ENCODE peak calls at places on chromosomes 1 and 21, in seven cellular contexts. One of them, this sample, is unnamed.

GRCh38 chr1:18360251-18360650 is 120.5 kb upstream of the KLHDC7A start:
- DNase-seq in left lung: no peak
- DNase-seq in IMR-90: no peak
- DNase-seq in foreskin fibroblast: no peak
- DNase-seq in A549: no peak
- DNase-seq in heart right ventricle: no peak
- DNase-seq in ovary: no peak
- DNase-seq in this sample: no peak

GRCh38 chr21:41923641-41924342 is 30.0 kb downstream of the C2CD2 start:
- DNase-seq in heart right ventricle: peak; percentile 42
- DNase-seq in left lung: no peak
- DNase-seq in ovary: peak; percentile 65
- DNase-seq in A549: no peak
- DNase-seq in IMR-90: peak; percentile 47
- DNase-seq in foreskin fibroblast: no peak
- DNase-seq in this sample: no peak

GRCh38 chr1:39003787-39004186 is 12.7 kb downstream of the AKIRIN1 start:
- DNase-seq in ovary: no peak
- DNase-seq in A549: no peak
- DNase-seq in IMR-90: peak; percentile 33
- DNase-seq in heart right ventricle: no peak
- DNase-seq in left lung: no peak
- DNase-seq in foreskin fibroblast: no peak
- DNase-seq in this sample: no peak

GRCh38 chr1:4079815-4080214 is 179.7 kb upstream of the C1orf174 start:
- DNase-seq in foreskin fibroblast: no peak
- DNase-seq in IMR-90: no peak
- DNase-seq in ovary: no peak
- DNase-seq in A549: no peak
- DNase-seq in left lung: no peak
- DNase-seq in heart right ventricle: no peak
- DNase-seq in this sample: no peak

GRCh38 chr1:17700363-17700762 is 54.8 kb upstream of the ACTL8 start:
- DNase-seq in left lung: no peak
- DNase-seq in heart right ventricle: no peak
- DNase-seq in IMR-90: no peak
- DNase-seq in A549: no peak
- DNase-seq in ovary: no peak
- DNase-seq in foreskin fibroblast: no peak
- DNase-seq in this sample: no peak

GRCh38 chr1:3399732-3400131 is 54.7 kb upstream of the ARHGEF16 start:
- DNase-seq in heart right ventricle: no peak
- DNase-seq in foreskin fibroblast: no peak
- DNase-seq in ovary: no peak
- DNase-seq in A549: no peak
- DNase-seq in left lung: no peak
- DNase-seq in IMR-90: no peak
- DNase-seq in this sample: peak; percentile 10

GRCh38 chr1:170533331-170533730 is 1.4 kb downstream of the GORAB start:
- DNase-seq in left lung: no peak
- DNase-seq in ovary: no peak
- DNase-seq in foreskin fibroblast: peak; percentile 71
- DNase-seq in IMR-90: peak; percentile 70
- DNase-seq in heart right ventricle: no peak
- DNase-seq in A549: no peak
- DNase-seq in this sample: peak; percentile 84

GRCh38 chr1:197320991-197321531 is 53.0 kb downstream of the CRB1 start:
- DNase-seq in left lung: no peak
- DNase-seq in A549: peak; percentile 68
- DNase-seq in IMR-90: peak; percentile 4
- DNase-seq in heart right ventricle: no peak
- DNase-seq in foreskin fibroblast: peak; percentile 12
- DNase-seq in ovary: peak; percentile 31
- DNase-seq in this sample: peak; percentile 25

GRCh38 chr1:221741364-221741970 is 422 bp downstream of the DUSP10 start:
- DNase-seq in left lung: peak; percentile 71
- DNase-seq in foreskin fibroblast: no peak
- DNase-seq in IMR-90: peak; percentile 46
- DNase-seq in heart right ventricle: no peak
- DNase-seq in A549: no peak
- DNase-seq in ovary: peak; percentile 50
- DNase-seq in this sample: no peak

GRCh38 chr1:82386365-82387069 is 585.8 kb downstream of the ADGRL2 start:
- DNase-seq in left lung: no peak
- DNase-seq in heart right ventricle: no peak
- DNase-seq in ovary: no peak
- DNase-seq in foreskin fibroblast: no peak
- DNase-seq in IMR-90: no peak
- DNase-seq in A549: no peak
- DNase-seq in this sample: no peak

DNA sequence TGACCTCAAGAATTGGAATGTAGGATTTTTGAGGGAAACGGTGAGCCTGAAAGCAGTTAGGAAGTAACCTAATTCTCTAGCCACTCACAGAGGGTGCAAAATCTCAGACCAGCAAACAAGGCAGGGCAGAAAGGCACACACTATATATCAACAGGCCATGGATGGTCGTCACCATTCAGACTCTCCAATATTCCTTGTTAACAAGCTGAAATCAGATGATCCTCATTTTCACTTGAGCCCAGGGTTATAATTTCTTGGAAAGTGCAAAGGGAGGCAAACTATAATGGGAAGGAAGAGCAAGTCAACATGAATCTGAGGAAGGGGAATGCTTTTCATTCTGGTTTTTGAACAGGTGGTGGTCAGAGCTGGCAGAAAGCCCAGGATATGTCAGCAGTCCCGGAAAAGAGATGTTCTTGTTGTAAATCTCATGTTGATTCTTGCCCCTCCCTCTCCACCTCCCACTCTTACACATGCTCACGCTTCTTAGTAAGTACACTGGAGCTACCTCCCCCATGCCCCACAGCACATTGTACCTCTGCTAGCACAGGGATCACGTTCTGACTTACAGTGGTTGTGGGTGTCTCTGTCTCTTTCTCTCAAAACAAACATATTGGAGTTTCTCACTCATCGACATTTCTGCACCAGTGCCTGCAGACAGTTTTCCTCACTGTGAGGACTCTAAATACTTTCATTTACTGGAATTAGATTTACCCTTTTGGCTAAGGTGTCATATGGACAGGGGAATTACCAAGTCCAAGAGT is 77.7 kb downstream of the XCL2 start:
- DNase-seq in ovary: no peak
- DNase-seq in left lung: no peak
- DNase-seq in heart right ventricle: no peak
- DNase-seq in foreskin fibroblast: peak; percentile 50
- DNase-seq in IMR-90: peak; percentile 46
- DNase-seq in A549: no peak
- DNase-seq in this sample: no peak
- H3K4me3 ChIP-seq in ovary: no peak overlapping the region
- H3K4me3 ChIP-seq in left lung: no peak overlapping the region
- H3K4me3 ChIP-seq in heart right ventricle: no peak overlapping the region
- H3K4me3 ChIP-seq in foreskin fibroblast: no peak overlapping the region
- H3K4me3 ChIP-seq in IMR-90: no peak overlapping the region
- H3K4me3 ChIP-seq in A549: no peak overlapping the region
- H3K4me3 ChIP-seq in this sample: no peak overlapping the region

GRCh38 chr1:116763787-116764465 is 9.7 kb downstream of the CD2 start:
- DNase-seq in IMR-90: no peak
- DNase-seq in left lung: no peak
- DNase-seq in heart right ventricle: no peak
- DNase-seq in ovary: no peak
- DNase-seq in foreskin fibroblast: no peak
- DNase-seq in A549: peak; percentile 8
- DNase-seq in this sample: no peak

GRCh38 chr1:116765962-116766361 is 11.7 kb downstream of the CD2 start:
- DNase-seq in foreskin fibroblast: peak; percentile 53
- DNase-seq in left lung: no peak
- DNase-seq in ovary: no peak
- DNase-seq in IMR-90: no peak
- DNase-seq in heart right ventricle: no peak
- DNase-seq in A549: no peak
- DNase-seq in this sample: peak; percentile 14

GRCh38 chr1:116763116-116763786 is 9.0 kb downstream of the CD2 start:
- DNase-seq in IMR-90: no peak
- DNase-seq in A549: no peak
- DNase-seq in foreskin fibroblast: no peak
- DNase-seq in left lung: no peak
- DNase-seq in heart right ventricle: no peak
- DNase-seq in ovary: no peak
- DNase-seq in this sample: no peak

GRCh38 chr1:116764906-116765862 is 11.0 kb downstream of the CD2 start:
- DNase-seq in ovary: no peak
- DNase-seq in left lung: peak; percentile 46
- DNase-seq in heart right ventricle: no peak
- DNase-seq in IMR-90: no peak
- DNase-seq in A549: no peak
- DNase-seq in foreskin fibroblast: no peak
- DNase-seq in this sample: no peak

DNA sequence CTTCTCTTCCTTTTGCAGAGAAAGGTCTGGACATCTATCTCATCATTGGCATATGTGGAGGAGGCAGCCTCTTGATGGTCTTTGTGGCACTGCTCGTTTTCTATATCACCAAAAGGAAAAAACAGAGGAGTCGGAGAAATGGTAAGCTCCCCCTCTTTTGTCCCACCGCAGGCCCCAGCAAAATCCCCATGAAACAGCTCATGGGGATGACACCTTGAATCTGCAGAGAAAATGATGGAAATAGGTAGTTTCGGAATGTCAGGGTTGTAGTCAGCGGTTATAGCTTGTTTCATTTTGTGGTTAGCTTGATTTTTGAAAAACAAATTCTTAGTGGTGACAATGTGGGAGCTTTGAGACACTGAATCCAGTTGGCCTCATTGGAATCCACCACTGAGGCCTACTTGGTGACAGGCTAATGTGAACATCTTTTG is 10.3 kb downstream of the CD2 start:
- DNase-seq in IMR-90: no peak
- DNase-seq in left lung: no peak
- DNase-seq in foreskin fibroblast: no peak
- DNase-seq in heart right ventricle: no peak
- DNase-seq in A549: no peak
- DNase-seq in ovary: no peak
- DNase-seq in this sample: no peak
- TF ChIP-seq CTCF in IMR-90: no peak
- TF ChIP-seq CTCF in left lung: no peak
- TF ChIP-seq CTCF in foreskin fibroblast: no peak
- TF ChIP-seq CTCF in heart right ventricle: no peak
- TF ChIP-seq CTCF in A549: no peak
- TF ChIP-seq CTCF in ovary: no peak
- TF ChIP-seq CTCF in this sample: no peak

DNA sequence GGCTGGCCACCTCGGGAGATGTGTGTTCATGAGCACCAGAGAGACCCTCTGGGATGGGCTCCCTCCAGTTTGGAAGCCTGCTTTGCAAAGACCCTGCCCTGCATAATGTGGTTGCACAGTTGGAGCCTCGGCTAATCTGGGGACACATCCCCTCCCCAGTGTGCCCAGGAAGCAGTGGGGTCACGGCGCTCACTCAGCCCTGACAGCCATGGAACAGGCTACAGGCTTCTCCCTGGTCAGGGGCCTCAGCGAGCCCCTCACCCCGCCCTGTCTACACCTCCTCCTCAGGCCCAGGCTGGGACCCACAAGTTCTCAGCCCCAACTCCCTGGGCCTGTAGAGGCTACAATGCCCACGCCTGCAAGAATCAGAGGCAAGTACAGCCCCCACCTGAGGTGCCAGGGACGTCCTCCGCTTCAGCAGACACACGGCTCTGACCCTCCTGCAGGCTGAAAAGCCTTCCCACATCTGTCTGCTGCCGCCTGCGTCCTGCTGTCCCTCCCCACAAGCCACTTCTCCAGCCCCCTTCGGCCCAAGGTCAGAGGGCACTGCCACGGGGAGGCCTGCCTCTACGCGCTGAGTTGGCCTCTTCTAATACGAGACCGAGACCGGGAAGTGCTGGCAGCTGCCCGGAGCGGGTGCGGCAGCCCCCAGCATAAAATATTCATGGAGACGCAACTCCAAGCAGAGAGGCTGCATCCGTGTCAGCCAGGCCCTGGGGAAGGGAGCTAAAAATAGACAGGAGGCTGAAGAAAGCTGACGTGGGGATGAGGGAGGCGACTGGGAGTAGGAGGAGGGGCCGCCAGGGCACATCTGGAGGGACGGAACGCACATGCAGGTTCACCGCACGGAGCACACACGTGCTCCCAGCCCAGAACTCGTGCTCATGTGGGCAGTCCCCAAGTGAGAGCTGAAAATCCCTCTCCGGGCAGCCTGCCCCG is 15.2 kb upstream of the GPR153 start:
- DNase-seq in IMR-90: peak; percentile 90
- DNase-seq in A549: no peak
- DNase-seq in foreskin fibroblast: peak; percentile 86
- DNase-seq in heart right ventricle: peak; percentile 67
- DNase-seq in ovary: peak; percentile 89
- DNase-seq in left lung: no peak
- DNase-seq in this sample: peak; percentile 48
- H3K4me3 ChIP-seq in IMR-90: no peak overlapping the region
- H3K4me3 ChIP-seq in A549: no peak overlapping the region
- H3K4me3 ChIP-seq in foreskin fibroblast: peak overlapping the region; percentile 35
- H3K4me3 ChIP-seq in heart right ventricle: no peak overlapping the region
- H3K4me3 ChIP-seq in ovary: peak overlapping the region; percentile 5
- H3K4me3 ChIP-seq in left lung: no peak overlapping the region
- H3K4me3 ChIP-seq in this sample: peak overlapping the region; percentile 8

GRCh38 chr1:155256101-155256852 is 994 bp upstream of the ENTREP3 start:
- DNase-seq in ovary: no peak
- DNase-seq in left lung: no peak
- DNase-seq in foreskin fibroblast: no peak
- DNase-seq in A549: no peak
- DNase-seq in heart right ventricle: no peak
- DNase-seq in IMR-90: no peak
- DNase-seq in this sample: no peak

GRCh38 chr1:155260276-155260675 is 1.9 kb downstream of the SCAMP3 start:
- DNase-seq in heart right ventricle: no peak
- DNase-seq in foreskin fibroblast: no peak
- DNase-seq in IMR-90: no peak
- DNase-seq in ovary: peak; percentile 26
- DNase-seq in A549: no peak
- DNase-seq in left lung: no peak
- DNase-seq in this sample: no peak

GRCh38 chr1:155261888-155262673 is at the start of gene SCAMP3:
- DNase-seq in ovary: peak; percentile 93
- DNase-seq in left lung: peak; percentile 96
- DNase-seq in foreskin fibroblast: peak; percentile 98
- DNase-seq in A549: peak; percentile 99
- DNase-seq in IMR-90: peak; percentile 99
- DNase-seq in heart right ventricle: peak; percentile 90
- DNase-seq in this sample: peak; percentile 92

GRCh38 chr1:155263067-155263466 is 907 bp upstream of the SCAMP3 start:
- DNase-seq in foreskin fibroblast: no peak
- DNase-seq in heart right ventricle: no peak
- DNase-seq in A549: no peak
- DNase-seq in ovary: no peak
- DNase-seq in left lung: no peak
- DNase-seq in IMR-90: no peak
- DNase-seq in this sample: no peak

DNA sequence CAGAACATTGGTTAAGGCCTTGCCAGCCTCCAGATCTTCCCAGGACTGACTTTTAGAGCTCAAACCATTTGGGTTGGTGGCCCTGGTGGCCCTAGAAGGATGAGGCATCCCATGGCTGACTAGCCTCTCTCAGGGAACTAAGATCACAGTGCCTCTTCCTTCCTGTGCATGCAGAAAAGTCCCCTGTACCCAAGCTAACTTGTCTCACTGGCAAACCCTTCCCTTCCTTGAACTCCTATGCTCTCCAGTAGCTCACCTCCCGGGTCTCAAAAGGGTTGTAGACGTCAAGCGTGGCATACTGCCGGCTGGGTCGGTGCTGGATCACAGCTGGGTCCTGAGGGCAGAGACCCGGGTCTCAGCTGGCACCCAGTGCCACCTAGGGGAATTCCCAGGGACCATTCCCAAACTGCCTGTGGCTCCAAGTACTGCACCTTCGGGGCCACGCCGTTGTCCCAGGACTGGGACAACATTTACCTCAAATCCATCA is 716 bp downstream of the SCAMP3 start:
- DNase-seq in ovary: no peak
- DNase-seq in foreskin fibroblast: no peak
- DNase-seq in A549: no peak
- DNase-seq in IMR-90: peak; percentile 15
- DNase-seq in left lung: peak; percentile 74
- DNase-seq in heart right ventricle: no peak
- DNase-seq in this sample: no peak
- TF ChIP-seq CTCF in ovary: no peak
- TF ChIP-seq CTCF in foreskin fibroblast: no peak
- TF ChIP-seq CTCF in A549: no peak
- TF ChIP-seq CTCF in IMR-90: no peak
- TF ChIP-seq CTCF in left lung: no peak
- TF ChIP-seq CTCF in heart right ventricle: no peak
- TF ChIP-seq CTCF in this sample: no peak